ENCODE peak calls at places on chromosomes 13 and 19, in five cellular contexts. One of them, this sample, is unnamed. For H3K9me3, the result is how much of the 10 kb centered on the place peaks cover.

GRCh38 chr19:44942067-44942571 is at the start of gene APOC4:
- DNase-seq in heart left ventricle: no peak
- DNase-seq in tibial nerve: no peak
- DNase-seq in testis: no peak
- DNase-seq in A549: no peak
- DNase-seq in this sample: no peak

GRCh38 chr13:33026489-33027152 is 10.4 kb downstream of the KL start:
- DNase-seq in heart left ventricle: peak
- DNase-seq in tibial nerve: no peak
- DNase-seq in testis: no peak
- DNase-seq in A549: no peak
- DNase-seq in this sample: no peak

GRCh38 chr13:102400619-102401125 is 1.2 kb downstream of the FGF14 start:
- DNase-seq in heart left ventricle: peak
- DNase-seq in tibial nerve: no peak
- DNase-seq in testis: no peak
- DNase-seq in A549: no peak
- DNase-seq in this sample: no peak

GRCh38 chr13:111505175-111505777 is 184.8 kb downstream of the TEX29 start:
- DNase-seq in heart left ventricle: no peak
- DNase-seq in tibial nerve: no peak
- DNase-seq in testis: peak
- DNase-seq in A549: peak
- DNase-seq in this sample: no peak

GRCh38 chr13:33172400-33172799 is 113.2 kb downstream of the STARD13 start:
- DNase-seq in heart left ventricle: no peak
- DNase-seq in tibial nerve: no peak
- DNase-seq in testis: no peak
- DNase-seq in A549: no peak
- DNase-seq in this sample: no peak

GRCh38 chr19:1765182-1765903 is 12.0 kb downstream of the ONECUT3 start:
- DNase-seq in heart left ventricle: no peak
- DNase-seq in tibial nerve: no peak
- DNase-seq in testis: no peak
- DNase-seq in A549: no peak
- DNase-seq in this sample: no peak

GRCh38 chr13:84655677-84656076 is 773.4 kb upstream of the SLITRK1 start:
- DNase-seq in heart left ventricle: no peak
- DNase-seq in tibial nerve: no peak
- DNase-seq in testis: no peak
- DNase-seq in A549: no peak
- DNase-seq in this sample: no peak

GRCh38 chr13:24741016-24741662 is 22.8 kb upstream of the RNF17 start:
- DNase-seq in heart left ventricle: no peak
- DNase-seq in tibial nerve: no peak
- DNase-seq in testis: no peak
- DNase-seq in A549: no peak
- DNase-seq in this sample: no peak

GRCh38 chr19:55482128-55482961 is 2.6 kb upstream of the NAT14 start:
- DNase-seq in heart left ventricle: no peak
- DNase-seq in tibial nerve: no peak
- DNase-seq in testis: no peak
- DNase-seq in A549: no peak
- DNase-seq in this sample: no peak

GRCh38 chr19:36449059-36449670 is 30.7 kb upstream of the ZFP82 start:
- DNase-seq in heart left ventricle: no peak
- DNase-seq in tibial nerve: no peak
- DNase-seq in testis: no peak
- DNase-seq in A549: no peak
- DNase-seq in this sample: no peak
- H3K9me3 ChIP-seq in heart left ventricle: under half
- H3K9me3 ChIP-seq in tibial nerve: half or more
- H3K9me3 ChIP-seq in testis: under half
- H3K9me3 ChIP-seq in A549: half or more
- H3K9me3 ChIP-seq in this sample: under half

DNA sequence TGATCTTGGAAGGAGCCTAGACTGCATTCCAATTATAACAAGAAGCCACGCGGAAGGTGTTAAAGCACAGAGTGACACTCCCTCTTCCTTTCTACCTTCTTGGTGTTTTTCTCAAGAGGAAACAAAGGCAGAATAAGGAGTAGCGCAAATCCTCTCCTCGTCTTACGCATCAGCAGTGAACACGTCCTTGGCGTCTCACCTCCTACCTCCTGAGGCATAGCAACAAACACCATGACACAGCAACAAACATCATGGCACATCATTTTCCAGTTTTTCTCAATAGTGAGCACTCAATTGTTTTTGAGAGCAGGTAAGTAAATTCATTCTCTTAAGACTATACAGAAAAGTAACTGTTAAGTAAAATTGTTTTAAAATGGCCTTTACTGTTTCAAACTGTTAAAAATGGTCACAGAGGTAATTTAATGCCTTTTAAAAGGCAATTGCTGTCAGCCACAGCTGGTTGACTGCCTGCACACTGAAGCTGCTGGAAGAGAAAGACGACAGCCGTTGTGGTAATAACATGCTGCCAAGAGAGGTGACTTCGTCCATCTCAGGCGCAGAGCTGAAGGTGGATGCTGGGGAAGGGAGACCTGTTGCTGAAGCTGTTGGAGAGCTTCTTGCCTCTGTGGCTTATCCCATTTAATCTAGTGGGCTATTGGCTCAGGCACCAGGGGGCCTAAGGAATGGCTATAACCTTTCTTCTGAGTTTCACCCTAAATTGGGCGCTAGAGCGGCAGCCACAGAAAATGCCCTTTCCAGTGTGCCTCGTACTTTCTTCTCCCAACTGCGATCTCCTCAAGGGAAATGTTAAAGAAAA is 703.7 kb downstream of the UQCRFS1 start:
- DNase-seq in heart left ventricle: no peak
- DNase-seq in tibial nerve: no peak
- DNase-seq in testis: no peak
- DNase-seq in A549: no peak
- DNase-seq in this sample: no peak
- H3K9me3 ChIP-seq in heart left ventricle: under half
- H3K9me3 ChIP-seq in tibial nerve: under half
- H3K9me3 ChIP-seq in testis: under half
- H3K9me3 ChIP-seq in A549: under half
- H3K9me3 ChIP-seq in this sample: under half

GRCh38 chr19:40223135-40223822 is 3.2 kb downstream of the CCNP start:
- DNase-seq in heart left ventricle: no peak
- DNase-seq in tibial nerve: no peak
- DNase-seq in testis: peak
- DNase-seq in A549: no peak
- DNase-seq in this sample: peak
- H3K9me3 ChIP-seq in heart left ventricle: under half
- H3K9me3 ChIP-seq in tibial nerve: under half
- H3K9me3 ChIP-seq in testis: under half
- H3K9me3 ChIP-seq in A549: under half
- H3K9me3 ChIP-seq in this sample: under half

DNA sequence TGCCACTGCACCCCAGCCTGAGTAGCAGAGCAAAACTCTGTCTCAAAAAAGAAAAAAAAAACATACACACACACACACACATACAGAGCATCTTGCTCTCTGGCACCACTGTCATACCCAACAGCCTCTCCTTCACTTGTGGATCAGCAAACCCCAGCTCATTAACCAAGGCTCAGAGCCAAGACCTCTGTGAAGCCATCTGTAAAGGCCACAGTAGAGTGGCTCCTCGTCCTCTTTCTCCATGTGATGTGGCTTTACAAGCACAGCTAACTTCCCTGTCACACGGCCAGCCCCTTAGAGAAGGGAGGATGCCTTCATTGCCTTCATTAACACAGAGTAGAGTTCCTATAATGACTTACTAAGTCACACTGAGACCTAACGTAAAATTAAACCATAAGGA is 62.7 kb upstream of the LSM14A start:
- DNase-seq in heart left ventricle: no peak
- DNase-seq in tibial nerve: no peak
- DNase-seq in testis: no peak
- DNase-seq in A549: no peak
- DNase-seq in this sample: no peak
- H3K9me3 ChIP-seq in heart left ventricle: under half
- H3K9me3 ChIP-seq in tibial nerve: under half
- H3K9me3 ChIP-seq in testis: under half
- H3K9me3 ChIP-seq in A549: under half
- H3K9me3 ChIP-seq in this sample: under half

DNA sequence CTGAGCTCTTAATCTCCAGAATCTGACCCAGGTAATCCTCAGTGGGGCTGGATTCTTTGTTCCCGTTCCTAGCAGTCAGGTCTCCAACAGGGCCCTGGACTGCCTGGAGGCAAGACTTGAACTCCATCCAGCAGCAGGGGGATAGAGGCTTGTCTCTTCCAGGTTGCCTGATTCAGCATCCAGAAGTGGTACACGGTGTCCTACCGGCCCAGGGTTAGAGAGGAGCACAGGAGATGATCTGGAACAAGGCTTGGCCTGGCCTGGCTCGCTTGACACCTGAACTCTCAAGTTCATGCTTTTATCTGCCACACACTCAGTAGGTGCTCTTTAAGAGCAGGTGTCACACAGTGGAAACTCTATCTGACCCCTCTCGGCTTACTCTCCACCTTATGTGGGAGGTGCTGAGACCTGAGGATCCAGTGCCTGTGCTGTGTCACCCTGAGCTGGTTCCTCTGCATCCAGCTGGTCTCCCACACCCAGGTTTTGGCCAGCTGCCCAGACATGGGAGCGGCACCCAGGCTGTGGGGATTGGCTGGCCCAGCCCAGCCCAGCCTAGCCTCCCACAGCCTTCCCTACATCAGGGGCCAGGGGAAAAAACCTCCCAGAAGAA is at the start of gene CYP4F3:
- DNase-seq in heart left ventricle: peak
- DNase-seq in tibial nerve: peak
- DNase-seq in testis: peak
- DNase-seq in A549: peak
- DNase-seq in this sample: no peak
- H3K9me3 ChIP-seq in heart left ventricle: under half
- H3K9me3 ChIP-seq in tibial nerve: under half
- H3K9me3 ChIP-seq in testis: under half
- H3K9me3 ChIP-seq in A549: under half
- H3K9me3 ChIP-seq in this sample: under half

GRCh38 chr19:6286676-6287075 is 6.9 kb upstream of the MLLT1 start:
- DNase-seq in heart left ventricle: no peak
- DNase-seq in tibial nerve: no peak
- DNase-seq in testis: no peak
- DNase-seq in A549: no peak
- DNase-seq in this sample: no peak
- H3K9me3 ChIP-seq in heart left ventricle: under half
- H3K9me3 ChIP-seq in tibial nerve: half or more
- H3K9me3 ChIP-seq in testis: under half
- H3K9me3 ChIP-seq in A549: under half
- H3K9me3 ChIP-seq in this sample: under half

GRCh38 chr13:112802808-112803207 is 113.0 kb downstream of the ATP11A start:
- DNase-seq in heart left ventricle: no peak
- DNase-seq in tibial nerve: no peak
- DNase-seq in testis: no peak
- DNase-seq in A549: no peak
- DNase-seq in this sample: no peak

GRCh38 chr13:112806761-112807652 is 117.2 kb downstream of the ATP11A start:
- DNase-seq in heart left ventricle: no peak
- DNase-seq in tibial nerve: no peak
- DNase-seq in testis: peak
- DNase-seq in A549: no peak
- DNase-seq in this sample: no peak

GRCh38 chr13:112807653-112808376 is 118.0 kb downstream of the ATP11A start:
- DNase-seq in heart left ventricle: no peak
- DNase-seq in tibial nerve: no peak
- DNase-seq in testis: no peak
- DNase-seq in A549: no peak
- DNase-seq in this sample: no peak

GRCh38 chr13:112803422-112803821 is 113.6 kb downstream of the ATP11A start:
- DNase-seq in heart left ventricle: no peak
- DNase-seq in tibial nerve: no peak
- DNase-seq in testis: no peak
- DNase-seq in A549: no peak
- DNase-seq in this sample: no peak

DNA sequence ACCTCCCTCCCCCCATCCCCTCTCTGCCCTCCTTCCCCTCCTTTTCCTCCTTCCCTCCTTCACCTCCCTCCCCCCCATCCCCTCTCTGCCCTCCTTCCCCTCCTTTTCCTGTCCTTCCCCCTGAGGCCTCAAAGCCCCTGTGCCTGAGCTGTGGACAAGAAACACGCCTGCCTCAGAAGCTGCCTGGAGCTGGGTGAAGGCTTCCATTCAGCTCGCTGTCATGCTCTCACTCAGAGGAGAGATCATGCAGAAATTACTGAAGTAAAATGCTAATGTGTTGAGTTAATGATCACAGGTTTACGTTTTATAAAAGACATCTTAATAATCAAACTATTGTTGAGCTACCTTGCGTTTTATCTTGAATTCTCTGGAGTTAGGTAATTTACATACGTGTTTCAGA is 114.5 kb downstream of the ATP11A start:
- DNase-seq in heart left ventricle: no peak
- DNase-seq in tibial nerve: no peak
- DNase-seq in testis: no peak
- DNase-seq in A549: no peak
- DNase-seq in this sample: no peak
- H3K9me3 ChIP-seq in heart left ventricle: under half
- H3K9me3 ChIP-seq in tibial nerve: under half
- H3K9me3 ChIP-seq in testis: under half
- H3K9me3 ChIP-seq in A549: under half
- H3K9me3 ChIP-seq in this sample: under half